ENCODE peak calls at places on chromosomes 6 and 20, in eight cellular contexts. E is breast epithelium, Q is ovary, J is adrenal gland, S is heart left ventricle, U is body of pancreas, A is gastrocnemius medialis, P is prostate gland. G is an unnamed sample.

GRCh38 chr6:27752038-27752885 is 159.9 kb downstream of the OR2B2 start:
- DNase-seq in Q (peak), E (peak), P (peak), J (peak), U (peak), S (peak), A (no peak), G (no peak)

GRCh38 chr20:10313215-10313614 is 94.6 kb downstream of the SNAP25 start:
- DNase-seq in S (no peak), E (no peak), J (no peak), U (no peak), P (no peak), A (no peak), Q (no peak), G (no peak)

GRCh38 chr6:43444601-43445000 is 10.7 kb downstream of the DLK2 start:
- DNase-seq in Q (no peak), P (no peak), A (no peak), E (no peak), J (no peak), S (no peak), U (no peak), G (no peak)

GRCh38 chr20:21048841-21049273 is 57.3 kb downstream of the LINC00237 start:
- DNase-seq in J (peak), E (no peak), Q (no peak), S (no peak), A (no peak), U (peak), P (no peak), G (peak)

GRCh38 chr6:111533087-111533784 is 50.2 kb upstream of the REV3L start:
- DNase-seq in J (peak), S (no peak), P (no peak), Q (peak), A (peak), E (no peak), U (no peak), G (no peak)

GRCh38 chr6:25788305-25788922 is 33.9 kb downstream of the SLC17A4 start:
- DNase-seq in Q (peak), U (peak), J (peak), S (no peak), E (no peak), P (peak), A (no peak), G (peak)

GRCh38 chr6:109343518-109343917 is 38.7 kb downstream of the CD164 start:
- DNase-seq in Q (no peak), J (no peak), A (no peak), U (no peak), S (no peak), P (no peak), E (no peak), G (no peak)

GRCh38 chr6:140344149-140344913 is 969.9 kb upstream of the CITED2 start:
- DNase-seq in S (no peak), Q (no peak), E (no peak), J (no peak), A (no peak), U (no peak), P (no peak), G (no peak)

GRCh38 chr20:53582574-53583351 is 10.9 kb downstream of the ZNF217 start:
- DNase-seq in J (peak), A (peak), U (no peak), Q (peak), S (no peak), P (no peak), E (no peak), G (peak)

GRCh38 chr20:33696448-33696847 is 10.3 kb upstream of the E2F1 start:
- DNase-seq in E (no peak), U (no peak), S (no peak), A (no peak), J (no peak), P (no peak), Q (no peak), G (no peak)

GRCh38 chr6:116431964-116432595 is 29.1 kb upstream of the CALHM6 start:
- DNase-seq in P (no peak), E (no peak), Q (no peak), A (no peak), J (no peak), U (no peak), S (no peak), G (no peak)

DNA sequence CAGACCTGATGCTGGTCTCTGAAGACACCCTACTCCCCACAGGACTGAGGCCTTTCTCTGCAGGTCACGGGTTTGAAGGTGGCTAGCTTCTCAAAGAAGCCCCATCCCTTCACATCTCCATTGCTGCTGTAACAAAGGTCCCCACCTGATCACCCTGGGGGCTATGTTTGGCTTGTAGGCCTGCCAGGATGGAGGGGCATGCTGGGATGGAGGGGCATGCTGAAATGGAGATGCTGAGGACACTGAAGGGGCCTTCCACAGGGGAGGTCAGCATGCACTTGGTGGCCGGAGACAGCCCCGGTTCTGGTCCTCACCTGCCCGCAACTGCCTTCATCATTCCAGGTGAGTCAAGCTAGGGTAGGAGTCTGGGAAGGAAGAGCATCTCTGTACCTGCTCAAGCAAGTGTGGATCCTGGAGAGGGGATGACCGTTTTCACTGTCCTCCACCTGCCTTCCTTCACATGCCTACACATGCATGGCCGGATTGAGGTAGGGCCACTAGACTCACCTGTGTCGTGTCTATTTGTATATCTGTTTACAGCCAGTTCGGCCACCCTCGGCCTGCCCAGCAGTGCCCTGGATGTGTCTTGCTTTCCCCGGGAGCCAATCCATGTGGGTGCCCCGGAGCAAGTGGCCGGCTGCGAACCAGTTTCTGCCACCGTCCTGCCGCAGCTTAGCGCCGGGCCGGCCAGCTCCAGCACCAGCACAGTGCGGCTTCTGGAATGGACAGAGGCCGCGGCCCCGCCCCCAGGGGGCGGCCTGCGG is 6.0 kb downstream of the L3MBTL1 start:
- DNase-seq in E (no peak), U (no peak), A (no peak), P (no peak), S (no peak), Q (no peak), J (no peak), G (no peak)
- TF ChIP-seq POLR2A in E (no peak), U (peak), A (no peak), P (peak), S (no peak), Q (peak), J (peak), G (peak)

GRCh38 chr20:49936153-49937022 is at the start of gene RNF114:
- DNase-seq in Q (peak), J (peak), P (peak), U (peak), A (peak), E (peak), S (peak), G (peak)
- TF ChIP-seq POLR2A in Q (peak), J (peak), P (peak), U (peak), A (peak), E (peak), S (peak), G (peak)

GRCh38 chr20:35663813-35664543 is 722 bp downstream of the CPNE1 start:
- DNase-seq in A (peak), J (peak), E (peak), S (peak), U (peak), P (peak), Q (peak), G (peak)
- TF ChIP-seq POLR2A in A (no peak), J (no peak), E (no peak), S (no peak), U (no peak), P (no peak), Q (no peak), G (no peak)

DNA sequence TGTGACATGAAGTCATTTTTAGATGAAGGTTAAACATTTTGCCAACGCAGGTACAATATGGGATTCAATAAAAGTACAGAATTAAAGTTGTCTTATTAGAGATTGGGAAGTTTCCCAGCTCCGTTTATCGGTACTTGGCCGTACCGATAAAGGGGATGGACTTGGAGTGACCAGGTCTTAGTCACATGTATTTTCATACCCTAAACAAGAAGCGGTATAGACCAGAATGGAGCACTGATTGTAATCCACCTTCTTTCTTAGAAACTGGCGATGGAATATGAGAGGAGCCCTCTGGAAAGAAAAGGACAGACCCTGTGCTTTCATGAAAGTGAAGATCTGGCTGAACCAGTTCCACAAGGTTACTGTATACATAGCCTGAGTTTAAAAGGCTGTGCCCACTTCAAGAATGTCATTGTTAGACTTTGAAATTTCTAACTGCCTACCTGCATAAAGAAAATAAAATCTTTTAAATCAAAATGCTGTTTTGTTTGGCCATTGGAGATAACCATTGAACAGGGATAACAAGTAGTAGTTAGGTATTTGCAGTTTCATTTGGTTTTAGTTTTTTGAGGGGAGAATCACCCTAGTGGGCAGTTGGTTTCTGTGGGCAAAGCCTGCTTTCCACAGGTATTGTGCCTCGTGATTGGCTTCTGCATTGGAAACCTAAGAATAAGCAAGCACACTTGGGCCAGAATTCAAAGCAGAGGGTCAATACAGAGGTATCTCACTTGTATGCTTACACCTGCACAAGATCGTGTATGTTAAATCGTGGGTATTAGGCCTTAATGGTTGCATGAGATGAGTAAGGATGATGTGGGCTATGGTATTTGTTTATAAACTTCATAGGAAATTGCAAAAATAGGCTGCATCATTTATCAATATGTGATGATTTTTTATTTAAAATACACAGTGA is 11.2 kb upstream of the ZNFX1 start:
- DNase-seq in P (peak), E (no peak), S (no peak), U (no peak), Q (no peak), J (no peak), A (no peak), G (no peak)
- TF ChIP-seq POLR2A in P (no peak), E (no peak), S (no peak), U (no peak), Q (no peak), J (no peak), A (no peak), G (no peak)

GRCh38 chr20:63553251-63553932 is 567 bp upstream of the FNDC11 start:
- DNase-seq in J (peak), S (peak), A (peak), P (peak), Q (peak), U (peak), E (peak), G (peak)

GRCh38 chr20:63553933-63554290 is at the start of gene FNDC11:
- DNase-seq in Q (no peak), E (no peak), U (no peak), P (no peak), J (peak), S (peak), A (no peak), G (no peak)

GRCh38 chr20:63555661-63556381 is 1.9 kb downstream of the FNDC11 start:
- DNase-seq in P (no peak), J (no peak), Q (no peak), U (no peak), S (no peak), A (no peak), E (no peak), G (no peak)

GRCh38 chr20:63552481-63553249 is 1.3 kb upstream of the FNDC11 start:
- DNase-seq in Q (no peak), E (no peak), U (no peak), S (no peak), P (no peak), A (no peak), J (no peak), G (no peak)

DNA sequence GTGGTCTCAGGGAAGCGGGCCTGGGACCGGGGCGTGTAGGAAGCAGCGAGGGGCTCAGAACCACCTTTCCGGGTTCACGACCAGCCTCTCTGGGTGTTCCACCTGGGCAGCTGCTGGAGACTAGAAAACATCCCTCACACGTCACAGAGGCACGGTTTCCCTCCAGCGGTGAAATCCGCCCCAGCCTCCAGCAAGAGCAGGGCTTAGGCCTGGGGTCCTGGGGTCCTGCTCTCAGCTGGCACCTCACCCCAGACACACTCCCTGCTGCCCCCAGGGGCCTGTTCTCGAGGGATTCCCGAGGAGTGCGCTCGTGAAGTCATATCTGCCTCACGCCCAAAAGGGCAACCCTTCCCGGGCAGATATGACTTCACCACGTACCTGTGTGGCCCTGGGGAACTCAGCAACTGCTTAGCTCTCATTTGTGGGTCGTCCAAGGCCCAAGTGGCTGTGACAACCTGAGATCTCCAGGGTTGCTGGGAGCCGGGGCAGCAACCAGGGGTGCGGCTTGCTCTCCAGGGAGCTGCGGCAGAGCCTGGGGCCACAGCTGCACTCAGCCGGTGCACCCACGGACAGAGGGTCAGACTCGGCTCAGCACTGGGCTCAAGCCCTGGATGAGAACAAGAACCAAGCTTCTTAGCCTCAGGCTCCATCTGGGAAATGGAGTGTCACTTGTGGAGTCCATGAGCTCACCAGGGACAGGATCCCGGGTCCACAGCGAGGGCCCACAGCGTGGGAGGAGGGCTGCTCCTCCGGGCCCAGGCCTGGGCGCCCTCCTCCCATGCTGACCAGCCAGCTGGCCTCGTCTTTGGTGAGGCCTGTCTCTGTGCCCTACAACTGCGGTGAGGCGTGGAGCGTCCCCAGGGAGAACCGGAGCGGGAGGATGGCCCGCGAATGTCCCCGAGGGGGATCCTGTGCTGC is 661 bp downstream of the FNDC11 start:
- DNase-seq in U (no peak), S (no peak), J (no peak), P (no peak), Q (no peak), A (no peak), E (no peak), G (no peak)
- TF ChIP-seq POLR2A in U (no peak), S (no peak), J (no peak), P (no peak), Q (no peak), A (no peak), E (no peak), G (no peak)

GRCh38 chr6:157323114-157323923 is at the start of gene TMEM242:
- DNase-seq in A (peak), P (peak), Q (peak), S (peak), J (peak), U (peak), E (peak), G (peak)
- TF ChIP-seq POLR2A in A (peak), P (peak), Q (peak), S (no peak), J (peak), U (peak), E (peak), G (peak)

GRCh38 chr6:159754959-159755914 is 6.6 kb upstream of the ACAT2 start:
- DNase-seq in E (no peak), A (no peak), P (no peak), U (no peak), J (no peak), S (no peak), Q (no peak), G (no peak)
- TF ChIP-seq POLR2A in E (no peak), A (no peak), P (no peak), U (no peak), J (no peak), S (no peak), Q (no peak), G (no peak)

DNA sequence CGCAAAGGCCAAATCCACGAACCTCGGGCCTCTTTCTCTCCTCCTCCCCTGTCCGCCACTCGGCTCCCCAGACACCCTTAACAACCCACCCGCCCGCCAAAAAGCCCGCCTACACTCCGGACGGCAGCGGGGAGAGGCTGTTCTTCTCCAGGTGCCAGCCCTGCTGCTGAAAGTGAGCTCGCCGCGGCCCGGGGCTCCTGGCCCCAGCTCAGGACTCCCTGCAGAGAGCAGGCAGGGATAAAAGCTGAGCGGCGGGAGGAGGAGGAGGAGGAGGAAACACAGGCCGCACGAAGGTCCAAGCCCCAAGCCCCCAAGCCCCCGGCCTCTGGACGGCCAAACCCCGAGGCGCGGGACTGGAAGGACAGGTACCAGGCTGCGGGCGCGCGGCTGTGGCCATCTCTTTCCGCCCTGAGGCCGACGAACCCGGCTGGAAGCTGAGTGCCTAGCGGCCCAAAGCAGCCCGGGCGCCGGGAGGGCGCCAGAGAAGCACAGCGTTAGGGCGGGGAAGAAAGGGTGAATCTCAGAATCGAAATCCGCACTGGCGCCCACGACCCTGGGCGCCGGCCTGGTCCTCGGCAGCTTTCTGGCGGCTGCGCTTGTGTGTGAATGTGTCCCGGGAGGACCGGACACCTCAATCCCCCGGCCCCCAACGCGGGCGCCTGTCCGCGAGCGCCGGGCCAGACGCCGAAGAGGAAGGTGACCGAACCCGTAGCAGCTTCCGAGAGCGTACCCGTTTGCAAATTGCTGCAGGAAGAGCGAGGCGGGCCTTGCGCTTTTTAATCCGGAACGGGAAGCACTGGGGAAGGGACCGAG is 3.2 kb downstream of the NRN1 start:
- DNase-seq in E (no peak), P (no peak), Q (no peak), J (no peak), U (no peak), S (no peak), A (no peak), G (no peak)
- TF ChIP-seq POLR2A in E (no peak), P (no peak), Q (no peak), J (no peak), U (no peak), S (no peak), A (no peak), G (no peak)